ENCODE peak calls at places on chromosomes 13 and 19, in five cellular contexts. Q, R, M, H and B are unnamed samples.

GRCh38 chr19:35360880-35361420 is 2.7 kb downstream of the FFAR3 start:
- DNase-seq in Q (no peak), H (no peak), M (no peak), R (no peak), B (no peak)

GRCh38 chr19:11405846-11406643 is 13.1 kb downstream of the RGL3 start:
- DNase-seq in R (no peak), H (no peak), M (no peak), Q (no peak), B (no peak)

GRCh38 chr19:17687857-17688784 is at the start of gene UNC13A:
- DNase-seq in R (peak), M (no peak), H (peak), Q (no peak), B (peak)

GRCh38 chr13:102399791-102400618 is 1.8 kb downstream of the FGF14 start:
- DNase-seq in H (peak), Q (no peak), M (no peak), R (peak), B (no peak)

GRCh38 chr19:12777217-12778019 is 2.1 kb upstream of the HOOK2 start:
- DNase-seq in M (peak), R (peak), H (peak), Q (peak), B (peak)

GRCh38 chr13:99296270-99296865 is 10.8 kb downstream of the GPR183 start:
- DNase-seq in M (no peak), R (no peak), H (peak), Q (no peak), B (no peak)

GRCh38 chr13:111474136-111475002 is 153.9 kb downstream of the TEX29 start:
- DNase-seq in H (no peak), Q (no peak), R (peak), M (peak), B (peak)

GRCh38 chr13:113297370-113297871 is 382 bp downstream of the LAMP1 start:
- DNase-seq in Q (no peak), R (no peak), H (peak), M (no peak), B (peak)